ENCODE peak calls at places on chromosomes 13 and 19, in four cellular contexts. S, N, R and W are unnamed samples.

GRCh38 chr13:41365636-41366035 is 54.6 kb downstream of the NAA16 start:
- DNase-seq in R (no peak), S (no peak), N (no peak), W (no peak)

GRCh38 chr19:15443838-15444237 is 5.9 kb downstream of the WIZ start:
- DNase-seq in S (no peak), N (no peak), R (no peak), W (no peak)

GRCh38 chr13:79541426-79542049 is 60.6 kb downstream of the NDFIP2 start:
- DNase-seq in N (peak), S (peak), R (no peak), W (no peak)

GRCh38 chr13:34364633-34365032 is 546.7 kb downstream of the RFC3 start:
- DNase-seq in S (no peak), R (no peak), N (no peak), W (no peak)

GRCh38 chr13:114268344-114269280 is 12.8 kb upstream of the UPF3A start:
- DNase-seq in S (no peak), R (no peak), N (no peak), W (no peak)

GRCh38 chr19:662207-662961 is 630 bp downstream of the RNF126 start:
- DNase-seq in N (no peak), S (no peak), R (no peak), W (peak)

GRCh38 chr13:23140492-23140891 is 40.3 kb upstream of the SGCG start:
- DNase-seq in S (no peak), N (no peak), R (no peak), W (no peak)

GRCh38 chr13:30907167-30907761 is 1.2 kb downstream of the MEDAG start:
- DNase-seq in N (no peak), R (no peak), S (no peak), W (no peak)

GRCh38 chr13:105904034-105904742 is 631.3 kb downstream of the EFNB2 start:
- DNase-seq in S (no peak), N (no peak), R (no peak), W (peak)

GRCh38 chr13:94031609-94032008 is 447.9 kb downstream of the DCT start:
- DNase-seq in R (no peak), S (no peak), N (no peak), W (no peak)

GRCh38 chr19:10478903-10479384 is 24.2 kb downstream of the KEAP1 start:
- DNase-seq in R (peak), S (peak), N (no peak), W (peak)

GRCh38 chr13:46795321-46795720 is 1.6 kb downstream of the ESD start:
- DNase-seq in N (no peak), S (no peak), R (no peak), W (no peak)

GRCh38 chr19:31361728-31362127 is 12.5 kb upstream of the TSHZ3 start:
- DNase-seq in R (no peak), S (no peak), N (no peak), W (no peak)

GRCh38 chr13:98103531-98103930 is 39.4 kb upstream of the FARP1 start:
- DNase-seq in N (no peak), S (no peak), R (no peak), W (no peak)

GRCh38 chr19:10751109-10751972 is 33.5 kb downstream of the DNM2 start:
- DNase-seq in N (no peak), R (no peak), S (no peak), W (no peak)

GRCh38 chr19:5002143-5002542 is 33.2 kb downstream of the KDM4B start:
- DNase-seq in R (no peak), S (peak), N (no peak), W (peak)

GRCh38 chr19:38168632-38169031 is 55.4 kb downstream of the DPF1 start:
- DNase-seq in S (no peak), N (no peak), R (no peak), W (no peak)

GRCh38 chr19:658916-659839 is 3.8 kb downstream of the RNF126 start:
- DNase-seq in N (no peak), R (no peak), S (no peak), W (no peak)

GRCh38 chr13:33388254-33388998 is 102.9 kb upstream of the STARD13 start:
- DNase-seq in S (peak), N (no peak), R (no peak), W (peak)

GRCh38 chr19:29953352-29954247 is 11.6 kb downstream of the URI1 start:
- DNase-seq in S (no peak), R (no peak), N (no peak), W (no peak)

GRCh38 chr19:32539240-32539916 is 41.6 kb upstream of the PDCD5 start:
- DNase-seq in S (no peak), R (no peak), N (no peak), W (no peak)

GRCh38 chr13:78867655-78868054 is 208.7 kb upstream of the OBI1 start:
- DNase-seq in N (no peak), S (no peak), R (no peak), W (no peak)

GRCh38 chr13:65149687-65150086 is 2080.4 kb downstream of the PCDH9 start:
- DNase-seq in R (no peak), N (no peak), S (no peak), W (no peak)

GRCh38 chr19:31312004-31312403 is 37.2 kb downstream of the TSHZ3 start:
- DNase-seq in N (no peak), R (no peak), S (no peak), W (no peak)

GRCh38 chr13:27432612-27433210 is 8.3 kb downstream of the GTF3A start:
- DNase-seq in N (no peak), S (no peak), R (no peak), W (no peak)

GRCh38 chr13:73754727-73755292 is 379.4 kb downstream of the KLF12 start:
- DNase-seq in S (peak), R (no peak), N (no peak), W (peak)

GRCh38 chr13:27339299-27339698 is 68.7 kb downstream of the RASL11A start:
- DNase-seq in N (no peak), S (peak), R (peak), W (peak)

GRCh38 chr13:114102521-114103288 is 29.7 kb downstream of the RASA3 start:
- DNase-seq in R (no peak), N (no peak), S (no peak), W (no peak)

GRCh38 chr13:83618966-83619365 is 263.3 kb downstream of the SLITRK1 start:
- DNase-seq in S (peak), N (no peak), R (no peak), W (no peak)

GRCh38 chr13:110329798-110330461 is 22.8 kb downstream of the COL4A2 start:
- DNase-seq in N (no peak), R (no peak), S (no peak), W (no peak)

GRCh38 chr19:54189020-54189667 is at the start of gene MBOAT7:
- DNase-seq in N (no peak), S (no peak), R (no peak), W (no peak)

GRCh38 chr19:1851581-1852293 is 3.5 kb upstream of the REXO1 start:
- DNase-seq in N (no peak), S (no peak), R (no peak), W (no peak)

GRCh38 chr19:10430505-10431253 is 10.3 kb downstream of the PDE4A start:
- DNase-seq in S (no peak), N (no peak), R (peak), W (no peak)

GRCh38 chr19:14048439-14049153 is 13.3 kb downstream of the PALM3 start:
- DNase-seq in N (no peak), S (no peak), R (peak), W (peak)

GRCh38 chr13:28459911-28460310 is 35.0 kb downstream of the FLT1 start:
- DNase-seq in N (no peak), S (no peak), R (no peak), W (no peak)

GRCh38 chr13:46126074-46126473 is 21.2 kb upstream of the CPB2 start:
- DNase-seq in N (no peak), S (no peak), R (no peak), W (no peak)

GRCh38 chr19:51016798-51017683 is 2.5 kb downstream of the KLK10 start:
- DNase-seq in S (peak), R (peak), N (no peak), W (peak)

GRCh38 chr19:46821512-46822359 is 28.9 kb downstream of the AP2S1 start:
- DNase-seq in N (no peak), S (no peak), R (no peak), W (no peak)

GRCh38 chr19:56341948-56342347 is 27.3 kb upstream of the ZSCAN5A start:
- DNase-seq in N (no peak), S (no peak), R (no peak), W (no peak)

GRCh38 chr13:33135097-33135496 is 118.9 kb downstream of the KL start:
- DNase-seq in S (no peak), R (no peak), N (peak), W (no peak)

DNA sequence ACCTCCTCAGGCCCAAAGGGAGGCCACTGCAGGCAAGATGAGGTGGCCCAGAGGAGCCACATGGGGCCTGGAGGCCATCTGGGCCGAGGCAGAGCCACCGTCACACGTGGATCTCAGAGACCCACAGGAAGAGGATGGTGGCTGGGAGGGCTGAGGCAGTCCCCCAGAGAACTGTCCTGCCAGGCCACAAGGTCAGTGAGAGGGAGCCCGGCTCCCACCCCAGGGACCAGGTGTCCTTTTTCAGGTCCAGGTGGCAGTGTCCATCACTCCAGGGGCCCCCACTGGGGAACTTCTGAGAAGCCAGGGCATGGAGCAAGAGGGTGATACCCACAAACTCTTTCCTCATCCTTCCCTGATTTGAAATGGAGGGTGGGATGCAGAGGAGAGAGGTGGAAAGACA is 14.4 kb downstream of the PRR36 start:
- DNase-seq in R (no peak), N (no peak), S (no peak), W (no peak)
- TF ChIP-seq JUND in R (no peak), N (no peak), S (no peak), W (no peak)

GRCh38 chr13:26038931-26039475 is 12.8 kb downstream of the SHISA2 start:
- DNase-seq in N (no peak), R (no peak), S (no peak), W (no peak)

GRCh38 chr13:26036383-26036782 is 15.4 kb downstream of the SHISA2 start:
- DNase-seq in R (no peak), S (no peak), N (no peak), W (no peak)

GRCh38 chr13:26034018-26034417 is 17.8 kb downstream of the SHISA2 start:
- DNase-seq in S (no peak), N (no peak), R (no peak), W (no peak)

GRCh38 chr13:26041476-26041875 is 10.3 kb downstream of the SHISA2 start:
- DNase-seq in S (no peak), R (peak), N (no peak), W (no peak)

DNA sequence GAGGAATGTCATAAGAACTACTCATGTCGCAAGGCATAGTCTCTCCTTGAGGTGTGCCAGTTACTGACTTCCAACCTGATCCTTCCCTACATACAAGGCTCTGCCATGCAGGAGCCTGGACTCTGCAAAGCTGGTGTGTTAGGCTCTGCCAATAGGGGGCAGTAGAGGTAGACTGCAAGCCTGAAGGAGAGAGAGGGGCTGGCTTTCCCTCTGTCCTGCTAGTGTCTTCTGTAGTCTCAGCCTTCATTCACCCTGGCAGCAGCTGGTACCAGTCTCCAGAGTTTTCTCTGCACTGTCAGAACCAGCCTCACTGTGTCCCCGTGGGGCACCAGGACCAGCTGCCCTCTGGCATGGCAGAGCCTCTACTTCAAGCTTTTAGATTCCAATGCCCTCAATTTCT is 14.5 kb downstream of the SHISA2 start:
- DNase-seq in S (peak), N (no peak), R (peak), W (peak)
- TF ChIP-seq JUND in S (no peak), N (no peak), R (no peak), W (no peak)

GRCh38 chr19:40431698-40432097 is 5.9 kb upstream of the SERTAD1 start:
- DNase-seq in S (no peak), N (no peak), R (no peak), W (no peak)

GRCh38 chr19:40438284-40438683 is 5.9 kb downstream of the SERTAD3 start:
- DNase-seq in N (no peak), R (no peak), S (no peak), W (no peak)

GRCh38 chr19:40433391-40434216 is 7.8 kb upstream of the SERTAD1 start:
- DNase-seq in N (no peak), R (peak), S (no peak), W (peak)
- TF ChIP-seq JUND in N (no peak), R (no peak), S (no peak), W (no peak)

GRCh38 chr13:49452725-49453457 is 8.8 kb downstream of the SETDB2 start:
- DNase-seq in S (no peak), N (no peak), R (no peak), W (no peak)

GRCh38 chr13:49456156-49456555 is 12.1 kb downstream of the SETDB2 start:
- DNase-seq in R (no peak), S (no peak), N (no peak), W (no peak)

GRCh38 chr13:49455016-49455398 is 10.9 kb downstream of the SETDB2 start:
- DNase-seq in R (no peak), N (no peak), S (no peak), W (no peak)

GRCh38 chr13:49453465-49453864 is 9.4 kb downstream of the SETDB2 start:
- DNase-seq in N (no peak), S (no peak), R (no peak), W (no peak)

DNA sequence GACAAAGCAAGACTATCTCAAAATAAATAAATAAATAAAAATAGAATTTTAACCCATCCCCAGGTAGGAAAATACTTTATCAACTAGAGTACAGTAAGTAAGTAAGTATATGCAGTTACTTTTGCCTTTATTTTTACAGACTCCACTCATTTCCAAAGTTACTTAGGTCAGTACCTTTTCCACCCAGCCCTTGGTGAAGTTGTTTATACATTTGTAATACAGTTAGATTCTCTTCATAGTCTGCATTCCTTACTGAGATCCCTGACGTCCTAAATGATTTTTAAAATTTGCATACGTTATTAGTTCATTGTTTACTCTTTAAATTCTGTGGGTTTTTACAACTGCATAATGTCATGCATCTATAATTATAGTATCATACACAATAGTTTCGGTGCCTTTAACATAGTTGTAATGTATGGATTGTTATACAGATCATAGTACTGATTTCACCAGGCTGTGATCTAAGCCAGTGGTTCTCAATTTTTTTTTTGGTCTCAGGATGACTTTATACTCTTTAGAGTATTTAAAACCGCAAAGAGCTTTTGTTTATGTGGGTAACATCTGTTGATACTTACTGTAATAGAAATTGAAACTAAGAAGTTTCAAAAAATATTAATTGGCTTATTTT is 10.4 kb downstream of the SETDB2 start:
- DNase-seq in S (no peak), R (no peak), N (no peak), W (no peak)
- TF ChIP-seq JUND in S (no peak), R (no peak), N (peak), W (no peak)

DNA sequence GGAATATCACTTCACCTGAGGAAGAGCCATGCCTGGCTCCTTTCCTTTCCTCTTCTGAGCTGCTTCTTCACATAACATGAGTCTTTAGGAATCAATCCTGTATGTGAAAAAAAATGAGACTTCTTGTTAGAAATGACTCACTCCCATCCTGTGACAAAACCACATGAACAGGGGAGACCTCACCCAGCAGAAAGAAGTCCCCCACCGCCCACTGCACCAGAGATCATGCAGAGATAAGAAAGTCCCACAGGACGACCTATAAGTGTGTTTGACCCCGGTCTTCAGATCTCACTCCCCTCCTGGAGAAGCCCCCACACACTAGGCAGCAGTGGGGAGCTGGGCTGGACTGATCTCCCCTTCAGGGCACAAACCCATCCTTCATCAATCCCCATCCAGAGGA is 7.8 kb downstream of the ZNF600 start:
- DNase-seq in R (no peak), S (no peak), N (peak), W (no peak)
- TF ChIP-seq JUND in R (no peak), S (no peak), N (peak), W (no peak)